ENCODE peak calls at places on chromosome X, in five cellular contexts. B is cardiac muscle cell, P is left lung, D is fibroblast of lung, J is foreskin fibroblast. X is an unnamed sample.

GRCh38 chrX:151982217-151982616 is 7.7 kb upstream of the GABRE start:
- DNase-seq in J (peak; percentile 47), P (no peak), B (peak; percentile 73), D (peak; percentile 59), X (peak; percentile 40)

GRCh38 chrX:46782034-46782433 is 23.1 kb upstream of the SLC9A7 start:
- DNase-seq in B (no peak), J (no peak), P (no peak), D (no peak), X (no peak)

GRCh38 chrX:120795301-120795700 is 80.4 kb downstream of the CT47B1 start:
- DNase-seq in D (no peak), P (no peak), J (peak; percentile 26), B (peak; percentile 78), X (no peak)

GRCh38 chrX:136608295-136608933 is 39.5 kb upstream of the CD40LG start:
- DNase-seq in P (peak; percentile 43), D (peak; percentile 11), J (peak; percentile 9), B (peak; percentile 42), X (no peak)

GRCh38 chrX:25012793-25013592 is 2.8 kb downstream of the ARX start:
- DNase-seq in B (no peak), D (no peak), J (no peak), P (no peak), X (no peak)

GRCh38 chrX:54560411-54560810 is 30.4 kb downstream of the GNL3L start:
- DNase-seq in P (no peak), B (no peak), J (no peak), D (no peak), X (no peak)

GRCh38 chrX:47030339-47030738 is 47.9 kb upstream of the RGN start:
- DNase-seq in B (peak; percentile 73), P (no peak), J (peak; percentile 21), D (peak; percentile 80), X (no peak)

GRCh38 chrX:106615041-106615440 is 3.3 kb downstream of the RADX start:
- DNase-seq in D (no peak), P (no peak), J (no peak), B (no peak), X (no peak)

GRCh38 chrX:1534321-1535168 is 2.4 kb downstream of the P2RY8 start:
- DNase-seq in B (no peak), P (no peak), J (no peak), D (no peak), X (no peak)

GRCh38 chrX:40140706-40141499 is 43.1 kb upstream of the BCOR start:
- DNase-seq in J (no peak), D (peak; percentile 50), B (peak; percentile 73), P (no peak), X (no peak)

GRCh38 chrX:153392642-153393321 is 8.4 kb downstream of the PNMA6E start:
- DNase-seq in P (no peak), D (no peak), B (no peak), J (no peak), X (no peak)

GRCh38 chrX:118370921-118371624 is 25.2 kb downstream of the WDR44 start:
- DNase-seq in B (peak; percentile 75), P (no peak), J (no peak), D (peak; percentile 41), X (no peak)

GRCh38 chrX:93868289-93868985 is 194.4 kb downstream of the FAM133A start:
- DNase-seq in D (no peak), J (no peak), P (no peak), B (peak; percentile 9), X (no peak)

GRCh38 chrX:102063445-102064074 is 61.9 kb upstream of the TCEAL2 start:
- DNase-seq in D (no peak), J (no peak), B (no peak), P (no peak), X (no peak)

GRCh38 chrX:9864011-9864410 is 77.8 kb downstream of the SHROOM2 start:
- DNase-seq in B (no peak), P (no peak), D (no peak), J (no peak), X (no peak)

GRCh38 chrX:153621949-153622598 is 23.1 kb upstream of the CCNQ start:
- DNase-seq in J (no peak), D (no peak), P (peak; percentile 19), B (no peak), X (no peak)

GRCh38 chrX:105116541-105116940 is 104.0 kb downstream of the TEX13A start:
- DNase-seq in P (no peak), D (no peak), B (no peak), J (no peak), X (no peak)

GRCh38 chrX:47958943-47959342 is 44.8 kb downstream of the ZNF182 start:
- DNase-seq in D (no peak), J (no peak), B (peak; percentile 26), P (no peak), X (no peak)

GRCh38 chrX:155534800-155535199 is 76.4 kb upstream of the F8A3 start:
- DNase-seq in B (peak; percentile 2), D (no peak), J (no peak), P (no peak), X (no peak)

GRCh38 chrX:45009371-45010000 is 136.5 kb downstream of the KDM6A start:
- DNase-seq in J (peak; percentile 16), B (no peak), D (no peak), P (no peak), X (peak; percentile 11)

GRCh38 chrX:65874110-65874509 is 165.8 kb downstream of the VSIG4 start:
- DNase-seq in J (no peak), P (no peak), B (no peak), D (no peak), X (no peak)

GRCh38 chrX:86455495-86455894 is 307.2 kb downstream of the DACH2 start:
- DNase-seq in P (no peak), B (no peak), J (no peak), D (peak; percentile 0), X (no peak)

GRCh38 chrX:84186603-84187358 is 1.2 kb downstream of the RPS6KA6 start:
- DNase-seq in P (no peak), B (no peak), D (peak; percentile 24), J (no peak), X (no peak)
- TF ChIP-seq CTCF in P (no peak), B (no peak), D (no peak), J (no peak), X (no peak)

GRCh38 chrX:42519666-42520231 is 258.2 kb downstream of the PPP1R2C start:
- DNase-seq in J (peak; percentile 35), P (no peak), B (peak; percentile 60), D (peak; percentile 47), X (no peak)
- TF ChIP-seq CTCF in J (peak; percentile 13), P (no peak), B (peak; percentile 11), D (no peak), X (peak; percentile 10)

GRCh38 chrX:72297953-72298730 is 7.6 kb downstream of the CITED1 start:
- DNase-seq in J (no peak), D (no peak), B (peak; percentile 43), P (no peak), X (no peak)
- TF ChIP-seq CTCF in J (no peak), D (peak; percentile 5), B (peak; percentile 22), P (no peak), X (peak; percentile 15)

GRCh38 chrX:133419911-133420310 is 4.6 kb upstream of the GPC4 start:
- DNase-seq in J (no peak), P (no peak), D (no peak), B (no peak), X (no peak)
- TF ChIP-seq CTCF in J (no peak), P (no peak), D (no peak), B (no peak), X (no peak)

DNA sequence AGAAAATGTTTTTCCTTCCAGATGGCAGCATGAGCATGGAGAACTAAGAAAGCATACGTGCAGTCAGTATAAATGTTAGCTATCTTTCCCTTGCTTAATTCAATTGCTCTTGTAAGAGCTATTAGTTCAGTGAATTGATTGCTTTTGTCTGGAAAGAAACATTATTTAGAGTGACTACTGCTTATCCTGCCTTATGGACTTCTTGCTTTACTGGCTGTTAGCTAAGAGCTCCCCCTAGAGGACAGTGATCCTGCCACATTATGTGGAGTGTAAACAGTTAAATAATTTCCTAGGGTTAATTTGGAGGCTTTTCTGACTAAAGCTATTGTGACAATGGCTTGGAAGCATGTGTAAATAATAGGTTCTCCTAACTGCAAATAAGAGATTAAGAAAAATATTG is 1402.4 kb downstream of the FAM133A start:
- DNase-seq in J (no peak), B (peak; percentile 52), D (no peak), P (no peak), X (no peak)
- TF ChIP-seq CTCF in J (peak; percentile 37), B (peak; percentile 53), D (peak; percentile 43), P (peak; percentile 53), X (peak; percentile 58)

GRCh38 chrX:72128183-72128834 is 3.4 kb downstream of the RTL5 start:
- DNase-seq in P (no peak), B (no peak), J (no peak), D (no peak), X (no peak)

GRCh38 chrX:72129661-72130060 is 2.1 kb downstream of the RTL5 start:
- DNase-seq in D (no peak), B (no peak), P (no peak), J (no peak), X (no peak)

GRCh38 chrX:72127332-72127731 is 4.4 kb downstream of the RTL5 start:
- DNase-seq in B (no peak), D (no peak), P (no peak), J (no peak), X (no peak)

GRCh38 chrX:72130156-72130761 is 1.5 kb downstream of the RTL5 start:
- DNase-seq in J (no peak), D (no peak), P (no peak), B (no peak), X (no peak)

GRCh38 chrX:72128881-72129280 is 2.8 kb downstream of the RTL5 start:
- DNase-seq in B (peak; percentile 28), J (no peak), P (no peak), D (no peak), X (no peak)
- TF ChIP-seq CTCF in B (peak; percentile 38), J (peak; percentile 30), P (no peak), D (peak; percentile 10), X (peak; percentile 43)

GRCh38 chrX:119565110-119565663 is at the start of gene STEEP1:
- DNase-seq in D (peak; percentile 92), J (peak; percentile 84), P (peak; percentile 90), B (peak; percentile 96), X (peak; percentile 62)
- TF ChIP-seq CTCF in D (no peak), J (no peak), P (no peak), B (no peak), X (no peak)

X was measured in BJ.